ENCODE peak calls at places on chromosomes 5 and 9, in six cellular contexts. D is adrenal gland, W is HL-60, N is bronchial epithelial cell, L is pancreas, P is lung. V is an unnamed sample.

GRCh38 chr9:3386753-3387152 is 139.0 kb downstream of the RFX3 start:
- DNase-seq in D (no peak), W (no peak), N (peak; percentile 68), L (no peak), P (no peak), V (no peak)

GRCh38 chr5:142881076-142881466 is 110.9 kb downstream of the ARHGAP26 start:
- DNase-seq in D (no peak), W (peak; percentile 98), N (no peak), L (no peak), P (peak; percentile 51), V (peak; percentile 43)

GRCh38 chr9:134738869-134739659 is 97.5 kb downstream of the COL5A1 start:
- DNase-seq in D (peak; percentile 69), W (no peak), N (no peak), L (peak; percentile 89), P (peak; percentile 64), V (peak; percentile 49)

GRCh38 chr9:119961774-119962408 is 592.7 kb upstream of the BRINP1 start:
- DNase-seq in D (peak; percentile 63), W (no peak), N (peak; percentile 18), L (peak; percentile 83), P (peak; percentile 38), V (peak; percentile 25)

GRCh38 chr9:91532325-91532724 is 108.7 kb upstream of the NFIL3 start:
- DNase-seq in D (no peak), W (no peak), N (peak; percentile 87), L (no peak), P (no peak), V (no peak)

GRCh38 chr5:172133359-172134029 is 54.5 kb downstream of the STK10 start:
- DNase-seq in D (peak; percentile 66), W (peak; percentile 97), N (peak; percentile 99), L (peak; percentile 13), P (peak; percentile 47), V (peak; percentile 84)

GRCh38 chr5:98428806-98429205 is 344.7 kb upstream of the RGMB start:
- DNase-seq in D (peak; percentile 28), W (no peak), N (no peak), L (no peak), P (peak; percentile 68), V (peak; percentile 96)

GRCh38 chr5:318341-318897 is 3.1 kb upstream of the AHRR start:
- DNase-seq in D (no peak), W (peak; percentile 41), N (no peak), L (no peak), P (no peak), V (peak; percentile 75)

GRCh38 chr5:949815-950560 is 57.3 kb downstream of the TRIP13 start:
- DNase-seq in D (no peak), W (no peak), N (no peak), L (no peak), P (no peak), V (no peak)

GRCh38 chr9:21028476-21028875 is 3.0 kb downstream of the HACD4 start:
- DNase-seq in D (no peak), W (no peak), N (no peak), L (no peak), P (no peak), V (peak; percentile 18)

GRCh38 chr5:83377131-83377865 is 94.2 kb upstream of the VCAN start:
- DNase-seq in D (no peak), W (peak; percentile 45), N (peak; percentile 45), L (no peak), P (no peak), V (peak; percentile 54)

GRCh38 chr5:84303315-84303714 is 81.4 kb downstream of the EDIL3 start:
- DNase-seq in D (no peak), W (no peak), N (peak; percentile 75), L (no peak), P (no peak), V (peak; percentile 62)

GRCh38 chr9:4674783-4675182 is 4.6 kb upstream of the CDC37L1 start:
- DNase-seq in D (peak; percentile 46), W (no peak), N (peak; percentile 74), L (no peak), P (no peak), V (peak; percentile 86)

GRCh38 chr9:109868222-109868621 is 88.2 kb downstream of the PALM2AKAP2 start:
- DNase-seq in D (no peak), W (no peak), N (no peak), L (no peak), P (no peak), V (peak; percentile 23)

GRCh38 chr5:170307575-170308465 is 10.2 kb upstream of the LCP2 start:
- DNase-seq in D (peak; percentile 87), W (peak; percentile 95), N (peak; percentile 96), L (no peak), P (peak; percentile 81), V (peak; percentile 38)

GRCh38 chr5:145840458-145841132 is 5.5 kb upstream of the PRELID2 start:
- DNase-seq in D (no peak), W (no peak), N (no peak), L (no peak), P (no peak), V (no peak)

GRCh38 chr9:116267021-116267420 is 113.4 kb downstream of the PAPPA start:
- DNase-seq in D (no peak), W (no peak), N (peak; percentile 75), L (no peak), P (no peak), V (peak; percentile 50)

GRCh38 chr9:134621558-134622110 is 20.0 kb upstream of the COL5A1 start:
- DNase-seq in D (peak; percentile 4), W (no peak), N (no peak), L (peak; percentile 27), P (no peak), V (no peak)

GRCh38 chr9:116870566-116870965 is 183.5 kb downstream of the TRIM32 start:
- DNase-seq in D (no peak), W (no peak), N (peak; percentile 96), L (no peak), P (no peak), V (no peak)

GRCh38 chr5:140243855-140244254 is 59.0 kb downstream of the PFDN1 start:
- DNase-seq in D (no peak), W (no peak), N (no peak), L (peak; percentile 76), P (no peak), V (no peak)

GRCh38 chr9:123373447-123373923 is 17.5 kb downstream of the CRB2 start:
- DNase-seq in D (no peak), W (no peak), N (no peak), L (no peak), P (no peak), V (no peak)

GRCh38 chr5:160341309-160341874 is 29.0 kb upstream of the CCNJL start:
- DNase-seq in D (no peak), W (no peak), N (no peak), L (no peak), P (no peak), V (no peak)

GRCh38 chr5:78008356-78008967 is 232.3 kb upstream of the TBCA start:
- DNase-seq in D (peak; percentile 27), W (no peak), N (peak; percentile 42), L (no peak), P (no peak), V (peak; percentile 56)

GRCh38 chr5:180343110-180343845 is 9.9 kb downstream of the GFPT2 start:
- DNase-seq in D (no peak), W (no peak), N (no peak), L (peak; percentile 41), P (no peak), V (peak; percentile 92)
- H3K4me3 ChIP-seq in D (no peak overlapping the region), W (no peak overlapping the region), N (no peak overlapping the region), L (no peak overlapping the region), P (no peak overlapping the region), V (peak overlapping the region; percentile 1)

GRCh38 chr5:127313847-127314473 is 23.4 kb downstream of the MEGF10 start:
- DNase-seq in D (peak; percentile 66), W (peak; percentile 8), N (peak; percentile 36), L (peak; percentile 85), P (peak; percentile 60), V (peak; percentile 36)
- TF ChIP-seq CTCF in D (peak; percentile 63), W (peak; percentile 12), N (peak; percentile 89), L (peak; percentile 67), P (peak; percentile 71), V (peak; percentile 69)

GRCh38 chr9:129886226-129887174 is 51.2 kb downstream of the USP20 start:
- DNase-seq in D (no peak), W (peak; percentile 61), N (no peak), L (no peak), P (no peak), V (no peak)
- H3K4me3 ChIP-seq in D (no peak overlapping the region), W (peak overlapping the region; percentile 42), N (peak overlapping the region; percentile 30), L (peak overlapping the region; percentile 18), P (no peak overlapping the region), V (no peak overlapping the region)

GRCh38 chr9:130263601-130264413 is 1.8 kb upstream of the HMCN2 start:
- DNase-seq in D (no peak), W (no peak), N (peak; percentile 40), L (no peak), P (no peak), V (no peak)
- TF ChIP-seq CTCF in D (no peak), W (no peak), N (peak; percentile 34), L (no peak), P (no peak), V (no peak)

GRCh38 chr9:15965246-15965745 is 412.5 kb downstream of the CCDC171 start:
- DNase-seq in D (no peak), W (no peak), N (no peak), L (no peak), P (no peak), V (no peak)
- H3K4me3 ChIP-seq in D (no peak overlapping the region), W (no peak overlapping the region), N (no peak overlapping the region), L (no peak overlapping the region), P (no peak overlapping the region), V (no peak overlapping the region)

GRCh38 chr5:65103674-65104035 is 334.9 kb downstream of the CWC27 start:
- DNase-seq in D (no peak), W (no peak), N (no peak), L (no peak), P (no peak), V (no peak)

GRCh38 chr5:65102501-65102825 is 333.7 kb downstream of the CWC27 start:
- DNase-seq in D (no peak), W (no peak), N (no peak), L (no peak), P (no peak), V (peak; percentile 26)

GRCh38 chr5:65101706-65102105 is 333.0 kb downstream of the CWC27 start:
- DNase-seq in D (no peak), W (no peak), N (no peak), L (no peak), P (no peak), V (no peak)

GRCh38 chr5:65104831-65105230 is 336.1 kb downstream of the CWC27 start:
- DNase-seq in D (no peak), W (no peak), N (no peak), L (no peak), P (no peak), V (no peak)

DNA sequence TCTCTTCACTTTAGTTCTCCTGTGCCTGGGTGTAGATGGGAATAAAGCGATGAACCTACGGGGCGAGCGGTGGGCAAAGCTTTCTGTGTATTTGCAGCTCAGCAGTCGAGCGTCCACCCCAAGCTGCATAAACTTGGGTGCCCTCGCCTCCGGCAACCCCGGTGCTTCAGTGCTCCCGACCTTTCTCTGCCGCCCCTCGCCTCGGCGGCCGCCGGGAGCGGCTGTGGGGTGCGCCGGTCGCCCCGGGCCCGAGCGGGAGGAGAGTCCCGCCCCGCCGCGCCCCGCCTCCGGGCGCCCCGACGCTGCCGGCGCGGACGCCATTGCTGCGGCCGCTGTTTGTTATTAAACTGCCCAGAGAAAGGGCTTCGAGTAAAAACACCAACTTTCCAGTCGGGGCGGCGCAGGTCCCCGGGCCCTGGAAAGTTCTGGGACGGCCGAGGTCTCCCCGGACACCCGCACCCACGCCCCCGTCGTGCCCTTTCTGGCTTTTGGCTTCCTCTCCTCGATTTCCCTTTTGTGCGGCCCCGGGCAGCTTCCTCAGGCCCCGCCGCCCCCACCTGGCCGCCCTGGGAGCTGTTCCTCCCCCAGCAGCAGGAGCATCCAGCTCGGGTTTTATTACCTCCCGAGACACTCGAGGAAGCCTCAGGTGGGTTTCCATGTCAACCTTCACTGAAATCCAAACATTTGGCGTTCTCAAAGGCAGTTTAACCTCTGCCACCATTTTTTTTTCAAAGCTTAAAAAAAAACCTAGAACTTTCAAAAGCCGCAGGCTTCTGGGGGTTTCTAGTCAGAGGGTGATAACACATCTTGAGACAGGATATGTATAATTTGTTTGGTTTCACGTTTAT is 334.3 kb downstream of the CWC27 start:
- DNase-seq in D (peak; percentile 67), W (no peak), N (peak; percentile 39), L (peak; percentile 80), P (peak; percentile 69), V (peak; percentile 74)
- TF ChIP-seq CTCF in D (peak; percentile 25), W (no peak), N (peak; percentile 31), L (no peak), P (no peak), V (peak; percentile 23)